ENCODE peak calls at places on chromosome 18, in five cellular contexts. B, Y, R, O and T are unnamed samples.

GRCh38 chr18:63888473-63889190 is 1.1 kb downstream of the SERPINB2 start:
- DNase-seq in R (no peak), O (no peak), Y (no peak), B (no peak), T (no peak)

GRCh38 chr18:51165296-51165695 is 32.2 kb downstream of the MEX3C start:
- DNase-seq in Y (no peak), O (no peak), B (no peak), R (no peak), T (no peak)

GRCh38 chr18:68494802-68495560 is 219.9 kb downstream of the TMX3 start:
- DNase-seq in B (no peak), Y (no peak), O (no peak), R (no peak), T (no peak)

GRCh38 chr18:27608742-27609141 is 423.6 kb upstream of the CHST9 start:
- DNase-seq in B (no peak), Y (no peak), R (no peak), O (no peak), T (no peak)

GRCh38 chr18:26091047-26091630 is 726 bp upstream of the SS18 start:
- DNase-seq in Y (no peak), O (peak), R (peak), B (peak), T (peak)

GRCh38 chr18:47832348-47832747 is 98.1 kb downstream of the SMAD2 start:
- DNase-seq in Y (no peak), R (no peak), B (no peak), O (no peak), T (no peak)

GRCh38 chr18:25535495-25535894 is 183.5 kb upstream of the ZNF521 start:
- DNase-seq in Y (no peak), R (no peak), B (no peak), O (no peak), T (no peak)

GRCh38 chr18:69220529-69220928 is 180.2 kb upstream of the DOK6 start:
- DNase-seq in B (no peak), Y (no peak), O (no peak), R (no peak), T (no peak)

GRCh38 chr18:28177828-28178635 is 1.1 kb upstream of the CDH2 start:
- DNase-seq in O (no peak), Y (no peak), R (peak), B (no peak), T (peak)

GRCh38 chr18:3340015-3340681 is 78.2 kb downstream of the MYL12B start:
- DNase-seq in B (no peak), R (no peak), Y (no peak), O (no peak), T (no peak)

GRCh38 chr18:44691148-44691925 is 10.6 kb downstream of the SETBP1 start:
- DNase-seq in Y (no peak), O (no peak), R (no peak), B (no peak), T (no peak)

GRCh38 chr18:58106674-58107058 is 62.6 kb downstream of the NEDD4L start:
- DNase-seq in R (no peak), B (no peak), Y (no peak), O (no peak), T (no peak)

GRCh38 chr18:3692113-3692621 is 242.2 kb downstream of the TGIF1 start:
- DNase-seq in O (no peak), R (peak), Y (no peak), B (no peak), T (no peak)

GRCh38 chr18:70288171-70288850 is 534 bp upstream of the SOCS6 start:
- DNase-seq in O (peak), Y (no peak), R (no peak), B (no peak), T (no peak)

GRCh38 chr18:69523582-69523981 is 122.9 kb downstream of the DOK6 start:
- DNase-seq in R (no peak), O (no peak), Y (no peak), B (no peak), T (no peak)

GRCh38 chr18:73952296-73952946 is 195.2 kb downstream of the FBXO15 start:
- DNase-seq in B (no peak), O (no peak), R (no peak), Y (no peak), T (no peak)

GRCh38 chr18:62721837-62722795 is 6.8 kb downstream of the PHLPP1 start:
- DNase-seq in Y (no peak), R (no peak), B (no peak), O (no peak), T (no peak)

GRCh38 chr18:7749510-7749981 is 182.4 kb downstream of the PTPRM start:
- DNase-seq in B (no peak), O (no peak), Y (no peak), R (no peak), T (no peak)

GRCh38 chr18:43129946-43130523 is 14.6 kb upstream of the RIT2 start:
- DNase-seq in O (no peak), Y (no peak), B (no peak), R (no peak), T (no peak)

GRCh38 chr18:32349728-32350395 is 120.8 kb downstream of the GAREM1 start:
- DNase-seq in Y (no peak), O (peak), B (peak), R (peak), T (peak)

GRCh38 chr18:61833387-61833786 is 59.4 kb downstream of the RNF152 start:
- DNase-seq in B (no peak), Y (no peak), O (no peak), R (no peak), T (no peak)

GRCh38 chr18:48605408-48605845 is 66.6 kb downstream of the CTIF start:
- DNase-seq in B (peak), O (no peak), Y (no peak), R (peak), T (no peak)

GRCh38 chr18:47750889-47751423 is 179.5 kb downstream of the SMAD2 start:
- DNase-seq in B (no peak), R (no peak), O (no peak), Y (no peak), T (no peak)

GRCh38 chr18:44537521-44537920 is 143.2 kb upstream of the SETBP1 start:
- DNase-seq in B (no peak), R (peak), Y (no peak), O (no peak), T (no peak)

GRCh38 chr18:62899534-62899933 is 184.2 kb downstream of the PHLPP1 start:
- DNase-seq in R (no peak), O (no peak), Y (no peak), B (no peak), T (no peak)

GRCh38 chr18:42517896-42518295 is 562.9 kb downstream of the PIK3C3 start:
- DNase-seq in B (no peak), O (no peak), Y (no peak), R (no peak), T (no peak)

GRCh38 chr18:52160652-52161051 is 179.3 kb upstream of the DCC start:
- DNase-seq in R (peak), O (no peak), Y (no peak), B (no peak), T (no peak)

GRCh38 chr18:68604256-68604655 is 110.7 kb downstream of the TMX3 start:
- DNase-seq in R (no peak), Y (no peak), O (no peak), B (no peak), T (no peak)

GRCh38 chr18:1846640-1847039 is 724.7 kb downstream of the METTL4 start:
- DNase-seq in O (no peak), R (no peak), B (no peak), Y (no peak), T (peak)

GRCh38 chr18:10783941-10784340 is 258.1 kb downstream of the NAPG start:
- DNase-seq in Y (no peak), R (no peak), O (no peak), B (no peak), T (no peak)

GRCh38 chr18:49250819-49251388 is 209.5 kb downstream of the DYM start:
- DNase-seq in Y (no peak), B (no peak), R (peak), O (no peak), T (no peak)

GRCh38 chr18:36379426-36379984 is 82.0 kb downstream of the FHOD3 start:
- DNase-seq in O (no peak), B (no peak), Y (no peak), R (no peak), T (no peak)

GRCh38 chr18:37322497-37323035 is 243.0 kb downstream of the CELF4 start:
- DNase-seq in Y (no peak), O (no peak), B (peak), R (peak), T (peak)

GRCh38 chr18:29164020-29164706 is 987.2 kb upstream of the CDH2 start:
- DNase-seq in O (no peak), B (peak), Y (no peak), R (peak), T (no peak)

GRCh38 chr18:7514796-7515440 is 52.2 kb upstream of the PTPRM start:
- DNase-seq in Y (no peak), O (no peak), B (no peak), R (no peak), T (no peak)

DNA sequence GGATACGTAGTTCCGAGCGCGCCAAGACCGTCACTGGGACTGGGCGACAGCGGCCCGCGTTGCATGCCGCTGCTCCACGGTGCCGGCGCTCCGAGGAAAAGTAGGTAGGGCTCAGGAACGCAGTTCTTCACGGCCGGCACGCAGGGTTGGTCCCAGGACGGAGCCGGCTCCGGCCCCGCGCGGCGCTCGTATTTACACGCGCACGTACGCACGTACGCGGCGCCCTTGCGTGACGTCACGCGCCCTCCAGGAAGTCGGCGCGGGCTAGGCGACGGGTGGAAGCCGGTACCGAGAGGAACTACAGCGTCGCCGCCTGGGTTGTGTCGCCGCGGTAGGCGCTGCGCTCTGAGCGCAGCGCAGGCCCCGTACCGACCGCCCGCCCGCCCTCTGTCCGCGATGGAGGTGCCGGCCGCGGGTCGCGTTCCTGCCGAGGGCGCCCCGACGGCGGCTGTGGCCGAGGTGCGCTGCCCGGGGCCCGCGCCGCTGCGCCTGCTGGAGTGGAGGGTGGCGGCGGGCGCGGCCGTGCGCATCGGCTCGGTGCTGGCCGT is at the start of gene CTDP1:
- DNase-seq in O (peak), R (peak), B (peak), Y (peak), T (peak)
- TF ChIP-seq POLR2A in O (no peak), R (peak), B (no peak), Y (no peak), T (no peak)

GRCh38 chr18:67135981-67136380 is 380.5 kb downstream of the DSEL start:
- DNase-seq in O (no peak), B (no peak), R (no peak), Y (no peak), T (no peak)

GRCh38 chr18:67133669-67134068 is 382.9 kb downstream of the DSEL start:
- DNase-seq in Y (no peak), O (no peak), R (no peak), B (no peak), T (no peak)

GRCh38 chr18:67131498-67131897 is 385.0 kb downstream of the DSEL start:
- DNase-seq in R (no peak), B (no peak), Y (no peak), O (no peak), T (no peak)

GRCh38 chr18:67132919-67133318 is 383.6 kb downstream of the DSEL start:
- DNase-seq in O (no peak), R (no peak), B (no peak), Y (no peak), T (no peak)
- TF ChIP-seq POLR2A in O (no peak), R (no peak), B (no peak), Y (no peak), T (no peak)

GRCh38 chr18:9474983-9475642 is at the start of gene RALBP1:
- DNase-seq in R (peak), Y (peak), B (peak), O (peak), T (peak)
- TF ChIP-seq POLR2A in R (peak), Y (peak), B (peak), O (peak), T (peak)

DNA sequence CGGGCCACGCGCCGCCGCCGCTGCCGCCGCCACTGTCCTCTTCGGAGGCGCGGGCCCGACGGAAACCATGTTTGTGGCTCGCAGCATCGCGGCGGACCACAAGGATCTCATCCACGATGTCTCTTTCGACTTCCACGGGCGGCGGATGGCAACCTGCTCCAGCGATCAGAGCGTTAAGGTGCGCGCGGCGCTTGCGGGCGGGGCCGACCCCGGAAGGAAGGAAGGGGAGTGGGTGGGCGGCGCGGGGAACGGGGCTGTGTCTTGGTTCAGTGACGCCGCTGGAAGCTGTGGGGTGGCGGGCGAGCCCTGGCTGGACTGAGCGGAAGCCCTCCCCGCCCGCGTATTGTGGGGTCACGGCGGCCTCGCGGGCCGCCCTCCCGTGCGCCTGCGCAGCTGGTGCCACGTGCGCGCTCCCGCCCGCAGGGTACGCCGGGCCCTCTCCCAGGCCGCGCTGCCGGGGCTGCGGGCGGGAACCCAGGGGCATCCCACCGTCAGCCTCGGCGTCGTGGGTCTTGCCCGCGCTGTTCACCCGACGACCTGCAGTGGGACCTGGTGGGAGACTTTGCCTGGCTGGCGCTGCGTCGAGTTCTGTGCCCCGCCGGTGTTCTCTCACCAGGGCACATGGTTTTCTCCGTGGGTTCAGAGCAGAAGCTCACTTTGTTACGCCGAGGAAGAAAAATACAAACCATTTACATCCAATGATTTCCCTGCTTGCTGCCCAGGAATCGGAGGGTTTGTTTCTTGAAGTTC is 419 bp downstream of the SEH1L start:
- DNase-seq in R (peak), Y (peak), B (peak), O (peak), T (peak)
- TF ChIP-seq POLR2A in R (peak), Y (peak), B (no peak), O (peak), T (peak)

GRCh38 chr18:5296706-5297320 is 1.3 kb upstream of the ZBTB14 start:
- DNase-seq in R (peak), O (peak), B (peak), Y (peak), T (peak)
- TF ChIP-seq POLR2A in R (peak), O (no peak), B (no peak), Y (no peak), T (peak)

DNA sequence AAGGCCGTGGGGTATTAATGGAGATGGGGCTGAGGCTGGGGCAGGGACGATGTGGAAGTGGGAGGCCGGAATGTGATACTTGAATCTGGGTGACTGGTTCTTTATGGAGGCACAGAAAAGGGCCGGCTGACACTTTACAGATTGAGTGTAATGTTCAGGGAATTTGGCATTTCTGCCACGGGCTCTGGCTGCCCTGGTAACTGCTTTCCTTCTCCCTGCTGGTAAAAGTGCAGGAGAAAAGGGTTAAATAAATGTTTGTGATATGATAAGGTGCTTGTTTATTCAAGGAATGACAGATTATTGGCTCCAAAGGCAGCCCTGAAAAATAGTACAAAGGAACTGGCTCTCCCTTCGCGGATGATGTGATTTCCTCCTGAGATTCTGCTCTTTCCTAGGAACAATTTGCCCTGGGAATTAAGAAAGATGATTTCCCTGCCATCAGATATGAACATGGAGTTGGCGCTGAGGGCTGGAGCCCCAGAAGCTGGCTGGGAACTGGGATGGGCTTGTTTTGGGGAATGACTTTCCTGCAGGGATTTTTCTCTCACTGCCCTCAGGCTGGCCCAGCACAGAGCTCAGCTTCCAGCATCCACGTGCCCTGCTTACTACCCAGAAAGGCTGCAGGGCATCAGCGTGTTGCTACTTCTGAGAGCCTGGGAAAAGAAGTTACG is 52.9 kb upstream of the CTAGE1 start:
- DNase-seq in R (peak), B (no peak), O (no peak), Y (no peak), T (no peak)
- TF ChIP-seq POLR2A in R (no peak), B (no peak), O (no peak), Y (no peak), T (no peak)